ENCODE peak calls at places on chromosomes 5 and 9, in four cellular contexts. B, X, M and N are unnamed samples.

GRCh38 chr9:91775011-91775707 is 174.9 kb downstream of the ROR2 start:
- DNase-seq in B (peak; percentile 89), X (peak; percentile 37), M (peak; percentile 80), N (peak; percentile 85)

GRCh38 chr5:72531496-72532190 is 24.4 kb upstream of the ZNF366 start:
- DNase-seq in B (no peak), X (no peak), M (no peak), N (no peak)

GRCh38 chr5:52743970-52744369 is 43.7 kb upstream of the ITGA1 start:
- DNase-seq in B (peak; percentile 14), X (no peak), M (no peak), N (no peak)

GRCh38 chr5:95761771-95762680 is 30.9 kb downstream of the RHOBTB3 start:
- DNase-seq in B (no peak), X (no peak), M (no peak), N (no peak)

GRCh38 chr9:27539479-27540441 is 10.1 kb upstream of the MOB3B start:
- DNase-seq in B (no peak), X (no peak), M (no peak), N (no peak)

GRCh38 chr5:172641359-172642045 is 439 bp downstream of the NEURL1B start:
- DNase-seq in B (peak; percentile 70), X (no peak), M (no peak), N (no peak)

GRCh38 chr5:140642718-140643117 is 3.5 kb downstream of the TMCO6 start:
- DNase-seq in B (no peak), X (no peak), M (no peak), N (no peak)

GRCh38 chr5:141359790-141360426 is at the start of gene PCDHGB2:
- DNase-seq in B (peak; percentile 88), X (no peak), M (no peak), N (no peak)

GRCh38 chr5:6576861-6577501 is 55.9 kb downstream of the NSUN2 start:
- DNase-seq in B (peak; percentile 77), X (no peak), M (no peak), N (no peak)

GRCh38 chr5:63962345-63962744 is at the start of gene HTR1A:
- DNase-seq in B (peak; percentile 33), X (no peak), M (no peak), N (no peak)

GRCh38 chr9:32351845-32352244 is 32.6 kb upstream of the ACO1 start:
- DNase-seq in B (peak; percentile 81), X (no peak), M (no peak), N (no peak)

GRCh38 chr5:16178745-16179372 is 732 bp downstream of the MARCHF11 start:
- DNase-seq in B (peak; percentile 95), X (no peak), M (peak; percentile 45), N (no peak)
- TF ChIP-seq POLR2AphosphoS5 in B (no peak), X (no peak), M (no peak), N (no peak)

GRCh38 chr5:173902743-173903142 is 14.6 kb downstream of the CPEB4 start:
- DNase-seq in B (no peak), X (no peak), M (no peak), N (no peak)
- TF ChIP-seq POLR2AphosphoS5 in B (no peak), X (no peak), M (no peak), N (no peak)

GRCh38 chr5:158739941-158740340 is 359.8 kb downstream of the EBF1 start:
- DNase-seq in B (no peak), X (no peak), M (no peak), N (no peak)

GRCh38 chr5:158736134-158736533 is 363.6 kb downstream of the EBF1 start:
- DNase-seq in B (no peak), X (no peak), M (no peak), N (no peak)

GRCh38 chr5:158740358-158740757 is 359.4 kb downstream of the EBF1 start:
- DNase-seq in B (no peak), X (no peak), M (no peak), N (no peak)

GRCh38 chr5:158741296-158741695 is 358.4 kb downstream of the EBF1 start:
- DNase-seq in B (no peak), X (no peak), M (no peak), N (no peak)

GRCh38 chr5:158737536-158738027 is 362.1 kb downstream of the EBF1 start:
- DNase-seq in B (peak; percentile 75), X (no peak), M (no peak), N (no peak)
- TF ChIP-seq POLR2AphosphoS5 in B (no peak), X (no peak), M (no peak), N (no peak)

GRCh38 chr9:35790385-35791291 is 753 bp upstream of the NPR2 start:
- DNase-seq in B (peak; percentile 90), X (peak; percentile 43), M (peak; percentile 68), N (no peak)

GRCh38 chr9:35792044-35792813 is 838 bp downstream of the NPR2 start:
- DNase-seq in B (no peak), X (no peak), M (no peak), N (no peak)

GRCh38 chr9:35790025-35790384 is 1.4 kb upstream of the NPR2 start:
- DNase-seq in B (no peak), X (no peak), M (no peak), N (no peak)

GRCh38 chr9:35792826-35793225 is 1.4 kb downstream of the NPR2 start:
- DNase-seq in B (no peak), X (no peak), M (no peak), N (no peak)

DNA sequence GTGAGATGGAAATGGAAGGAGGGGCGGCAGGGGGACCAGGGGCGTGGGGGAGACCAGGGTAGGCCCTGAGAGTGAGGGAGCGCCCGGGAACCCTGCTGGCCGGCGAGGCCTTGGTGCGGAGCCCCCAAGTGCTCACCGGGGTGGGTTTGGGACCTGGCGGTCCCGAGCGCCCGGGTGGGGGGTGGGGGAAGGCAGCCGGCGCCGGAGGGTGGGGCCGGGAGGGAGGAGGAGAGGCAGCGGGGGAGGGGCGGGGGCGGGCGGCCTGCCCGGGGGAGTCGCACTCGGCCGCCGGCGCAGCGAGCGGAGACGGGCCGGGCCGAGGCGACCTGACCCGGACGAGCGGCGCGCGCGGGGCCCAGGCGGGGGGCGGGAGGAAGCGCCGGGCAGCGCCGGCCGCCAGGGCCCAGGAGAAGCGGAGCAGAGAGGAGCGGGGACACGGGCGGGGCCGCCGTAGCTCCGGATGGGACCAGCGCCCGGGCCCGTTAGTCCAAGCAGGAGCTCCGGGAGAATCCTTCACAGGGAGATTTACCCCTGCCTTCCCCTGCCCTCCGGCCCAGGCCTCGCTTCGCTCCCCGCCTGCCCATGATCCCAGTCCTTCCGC is at the start of gene NPR2:
- DNase-seq in B (peak; percentile 58), X (no peak), M (no peak), N (no peak)
- TF ChIP-seq POLR2AphosphoS5 in B (no peak), X (no peak), M (no peak), N (no peak)

DNA sequence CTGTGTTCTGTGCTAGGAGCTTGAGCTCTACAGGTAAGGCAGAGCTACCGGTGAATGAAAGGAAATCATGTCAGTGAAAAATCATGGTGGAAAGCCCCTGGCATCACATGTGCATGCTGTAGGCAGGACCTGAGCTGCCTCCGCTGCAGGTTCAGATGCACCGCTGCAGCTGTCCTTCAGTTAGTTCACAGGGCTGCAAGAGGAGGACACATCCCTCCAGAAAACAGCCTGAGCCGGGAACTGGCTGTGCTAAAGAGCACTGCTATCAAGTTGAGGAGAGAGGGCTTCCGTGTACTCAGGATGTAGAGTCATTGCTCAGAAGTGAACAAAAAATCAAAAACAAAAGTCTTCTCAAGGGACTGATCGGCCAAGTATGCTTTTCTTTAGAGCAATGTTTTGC is 138.6 kb downstream of the ERCC6L2 start:
- DNase-seq in B (no peak), X (no peak), M (no peak), N (no peak)
- TF ChIP-seq POLR2AphosphoS5 in B (no peak), X (no peak), M (no peak), N (no peak)

GRCh38 chr9:33867747-33868429 is 50.9 kb downstream of the UBE2R2 start:
- DNase-seq in B (no peak), X (no peak), M (no peak), N (no peak)
- TF ChIP-seq POLR2AphosphoS5 in B (no peak), X (no peak), M (no peak), N (no peak)

GRCh38 chr5:50439221-50439620 is 1.9 kb downstream of the EMB start:
- DNase-seq in B (no peak), X (no peak), M (no peak), N (no peak)

GRCh38 chr5:50441479-50441815 is 359 bp upstream of the EMB start:
- DNase-seq in B (no peak), X (no peak), M (no peak), N (no peak)

GRCh38 chr5:50445281-50445949 is 4.3 kb upstream of the EMB start:
- DNase-seq in B (no peak), X (peak; percentile 71), M (no peak), N (no peak)

GRCh38 chr5:50435131-50435530 is 6.0 kb downstream of the EMB start:
- DNase-seq in B (no peak), X (no peak), M (no peak), N (no peak)

GRCh38 chr5:50440651-50441478 is at the start of gene EMB:
- DNase-seq in B (peak; percentile 92), X (peak; percentile 50), M (peak; percentile 66), N (no peak)
- TF ChIP-seq POLR2AphosphoS5 in B (peak; percentile 70), X (peak; percentile 65), M (no peak), N (peak; percentile 4)

GRCh38 chr5:108523360-108523759 is 141.5 kb upstream of the FBXL17 start:
- DNase-seq in B (no peak), X (no peak), M (no peak), N (no peak)

GRCh38 chr5:108528655-108529054 is 146.8 kb upstream of the FBXL17 start:
- DNase-seq in B (no peak), X (no peak), M (no peak), N (no peak)

GRCh38 chr5:108521011-108521700 is 139.3 kb upstream of the FBXL17 start:
- DNase-seq in B (peak; percentile 9), X (no peak), M (no peak), N (no peak)

GRCh38 chr5:108521841-108522506 is 140.1 kb upstream of the FBXL17 start:
- DNase-seq in B (peak; percentile 89), X (no peak), M (no peak), N (no peak)

GRCh38 chr5:108524564-108524963 is 142.7 kb upstream of the FBXL17 start:
- DNase-seq in B (no peak), X (no peak), M (no peak), N (no peak)
- TF ChIP-seq POLR2AphosphoS5 in B (no peak), X (no peak), M (no peak), N (no peak)

GRCh38 chr9:89428222-89428761 is 69.6 kb downstream of the SEMA4D start:
- DNase-seq in B (no peak), X (no peak), M (no peak), N (no peak)

GRCh38 chr9:89425024-89425805 is 72.7 kb downstream of the SEMA4D start:
- DNase-seq in B (no peak), X (no peak), M (no peak), N (no peak)

GRCh38 chr9:89426389-89426961 is 71.4 kb downstream of the SEMA4D start:
- DNase-seq in B (no peak), X (no peak), M (no peak), N (no peak)

GRCh38 chr9:89427621-89428221 is 70.2 kb downstream of the SEMA4D start:
- DNase-seq in B (no peak), X (no peak), M (no peak), N (no peak)

DNA sequence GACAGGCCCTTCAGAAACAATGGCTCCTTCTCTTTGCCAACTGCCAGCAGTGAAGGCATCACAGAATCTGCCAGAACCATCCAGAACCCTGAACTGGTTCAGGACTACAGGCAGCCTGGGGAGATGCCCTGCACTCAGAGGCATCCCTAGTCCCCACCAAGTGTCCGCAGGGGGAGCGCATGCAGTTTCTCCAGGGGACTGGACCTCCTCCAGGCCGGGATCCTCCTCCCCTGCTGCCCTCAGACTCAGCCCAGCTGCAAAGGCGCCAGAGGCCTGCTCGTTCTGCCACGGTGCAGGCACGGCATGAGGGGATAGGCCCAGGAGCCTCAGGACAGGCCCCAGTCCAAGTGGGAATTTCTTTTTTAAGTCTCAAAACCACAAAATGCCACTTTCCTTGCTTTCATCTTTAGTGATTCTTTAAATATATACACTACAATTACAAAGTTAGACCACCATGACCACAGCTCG is 72.0 kb downstream of the SEMA4D start:
- DNase-seq in B (no peak), X (no peak), M (no peak), N (no peak)
- TF ChIP-seq POLR2AphosphoS5 in B (no peak), X (no peak), M (no peak), N (no peak)